ENCODE peak calls at places on chromosomes 3 and 15, in seven cellular contexts. One of them, this sample, is unnamed.

GRCh38 chr3:126197854-126198584 is 17.6 kb upstream of the ALDH1L1 start:
- DNase-seq in lower lobe of right lung: peak; percentile 57
- DNase-seq in AG04450: peak; percentile 38
- DNase-seq in CD8-positive, alpha-beta T cell: peak; percentile 30
- DNase-seq in transverse colon: peak; percentile 63
- DNase-seq in GM12878: no peak
- DNase-seq in psoas muscle: peak; percentile 72
- DNase-seq in this sample: peak; percentile 51

GRCh38 chr3:141382571-141382970 is 14.3 kb downstream of the ZBTB38 start:
- DNase-seq in lower lobe of right lung: no peak
- DNase-seq in AG04450: no peak
- DNase-seq in CD8-positive, alpha-beta T cell: no peak
- DNase-seq in transverse colon: no peak
- DNase-seq in GM12878: no peak
- DNase-seq in psoas muscle: no peak
- DNase-seq in this sample: no peak

GRCh38 chr3:184282941-184283340 is 7.1 kb downstream of the ECE2 start:
- DNase-seq in lower lobe of right lung: no peak
- DNase-seq in AG04450: no peak
- DNase-seq in CD8-positive, alpha-beta T cell: no peak
- DNase-seq in transverse colon: no peak
- DNase-seq in GM12878: no peak
- DNase-seq in psoas muscle: no peak
- DNase-seq in this sample: no peak

GRCh38 chr3:62567097-62568021 is 194.0 kb upstream of the FEZF2 start:
- DNase-seq in lower lobe of right lung: peak; percentile 47
- DNase-seq in AG04450: peak; percentile 52
- DNase-seq in CD8-positive, alpha-beta T cell: no peak
- DNase-seq in transverse colon: no peak
- DNase-seq in GM12878: no peak
- DNase-seq in psoas muscle: peak; percentile 26
- DNase-seq in this sample: no peak

GRCh38 chr3:139297588-139298311 is 46.1 kb upstream of the MRPS22 start:
- DNase-seq in lower lobe of right lung: no peak
- DNase-seq in AG04450: no peak
- DNase-seq in CD8-positive, alpha-beta T cell: no peak
- DNase-seq in transverse colon: no peak
- DNase-seq in GM12878: no peak
- DNase-seq in psoas muscle: no peak
- DNase-seq in this sample: no peak

GRCh38 chr3:85303156-85303555 is 344.4 kb downstream of the CADM2 start:
- DNase-seq in lower lobe of right lung: no peak
- DNase-seq in AG04450: no peak
- DNase-seq in CD8-positive, alpha-beta T cell: no peak
- DNase-seq in transverse colon: no peak
- DNase-seq in GM12878: no peak
- DNase-seq in psoas muscle: no peak
- DNase-seq in this sample: no peak

GRCh38 chr3:49882182-49882581 is 12.5 kb upstream of the CAMKV start:
- DNase-seq in lower lobe of right lung: no peak
- DNase-seq in AG04450: peak; percentile 21
- DNase-seq in CD8-positive, alpha-beta T cell: no peak
- DNase-seq in transverse colon: no peak
- DNase-seq in GM12878: no peak
- DNase-seq in psoas muscle: no peak
- DNase-seq in this sample: no peak

GRCh38 chr15:40083756-40084101 is 24.9 kb downstream of the BMF start:
- DNase-seq in lower lobe of right lung: no peak
- DNase-seq in AG04450: no peak
- DNase-seq in CD8-positive, alpha-beta T cell: no peak
- DNase-seq in transverse colon: no peak
- DNase-seq in GM12878: no peak
- DNase-seq in psoas muscle: no peak
- DNase-seq in this sample: no peak

GRCh38 chr15:92899910-92900711 is at the start of gene CHD2:
- DNase-seq in lower lobe of right lung: peak; percentile 72
- DNase-seq in AG04450: peak; percentile 41
- DNase-seq in CD8-positive, alpha-beta T cell: peak; percentile 66
- DNase-seq in transverse colon: peak; percentile 86
- DNase-seq in GM12878: peak; percentile 82
- DNase-seq in psoas muscle: peak; percentile 50
- DNase-seq in this sample: peak; percentile 60

GRCh38 chr3:29601861-29602585 is 321.2 kb downstream of the RBMS3 start:
- DNase-seq in lower lobe of right lung: no peak
- DNase-seq in AG04450: no peak
- DNase-seq in CD8-positive, alpha-beta T cell: no peak
- DNase-seq in transverse colon: no peak
- DNase-seq in GM12878: no peak
- DNase-seq in psoas muscle: no peak
- DNase-seq in this sample: no peak

GRCh38 chr15:74958320-74958907 is 1.8 kb upstream of the RPP25 start:
- DNase-seq in lower lobe of right lung: peak; percentile 81
- DNase-seq in AG04450: no peak
- DNase-seq in CD8-positive, alpha-beta T cell: no peak
- DNase-seq in transverse colon: peak; percentile 87
- DNase-seq in GM12878: no peak
- DNase-seq in psoas muscle: peak; percentile 56
- DNase-seq in this sample: no peak

GRCh38 chr15:74573987-74574386 is 33.0 kb downstream of the ARID3B start:
- DNase-seq in lower lobe of right lung: no peak
- DNase-seq in AG04450: no peak
- DNase-seq in CD8-positive, alpha-beta T cell: no peak
- DNase-seq in transverse colon: no peak
- DNase-seq in GM12878: no peak
- DNase-seq in psoas muscle: no peak
- DNase-seq in this sample: no peak

GRCh38 chr3:43399034-43399433 is 112.7 kb downstream of the SNRK start:
- DNase-seq in lower lobe of right lung: no peak
- DNase-seq in AG04450: no peak
- DNase-seq in CD8-positive, alpha-beta T cell: no peak
- DNase-seq in transverse colon: no peak
- DNase-seq in GM12878: no peak
- DNase-seq in psoas muscle: no peak
- DNase-seq in this sample: no peak

GRCh38 chr3:142878901-142879300 is 10.0 kb downstream of the PCOLCE2 start:
- DNase-seq in lower lobe of right lung: no peak
- DNase-seq in AG04450: no peak
- DNase-seq in CD8-positive, alpha-beta T cell: no peak
- DNase-seq in transverse colon: no peak
- DNase-seq in GM12878: no peak
- DNase-seq in psoas muscle: no peak
- DNase-seq in this sample: no peak

GRCh38 chr3:25508433-25508832 is 80.4 kb downstream of the RARB start:
- DNase-seq in lower lobe of right lung: no peak
- DNase-seq in AG04450: no peak
- DNase-seq in CD8-positive, alpha-beta T cell: no peak
- DNase-seq in transverse colon: no peak
- DNase-seq in GM12878: no peak
- DNase-seq in psoas muscle: no peak
- DNase-seq in this sample: no peak

GRCh38 chr3:100630664-100631063 is 21.3 kb downstream of the ADGRG7 start:
- DNase-seq in lower lobe of right lung: no peak
- DNase-seq in AG04450: no peak
- DNase-seq in CD8-positive, alpha-beta T cell: no peak
- DNase-seq in transverse colon: no peak
- DNase-seq in GM12878: no peak
- DNase-seq in psoas muscle: no peak
- DNase-seq in this sample: no peak

GRCh38 chr3:140527156-140527555 is 150.7 kb upstream of the TRIM42 start:
- DNase-seq in lower lobe of right lung: no peak
- DNase-seq in AG04450: no peak
- DNase-seq in CD8-positive, alpha-beta T cell: no peak
- DNase-seq in transverse colon: no peak
- DNase-seq in GM12878: no peak
- DNase-seq in psoas muscle: no peak
- DNase-seq in this sample: no peak

GRCh38 chr3:156448300-156448699 is 106.6 kb downstream of the SSR3 start:
- DNase-seq in lower lobe of right lung: no peak
- DNase-seq in AG04450: no peak
- DNase-seq in CD8-positive, alpha-beta T cell: peak; percentile 27
- DNase-seq in transverse colon: no peak
- DNase-seq in GM12878: no peak
- DNase-seq in psoas muscle: no peak
- DNase-seq in this sample: no peak

GRCh38 chr3:32175607-32176197 is 62.8 kb upstream of the CMTM8 start:
- DNase-seq in lower lobe of right lung: no peak
- DNase-seq in AG04450: peak; percentile 23
- DNase-seq in CD8-positive, alpha-beta T cell: peak; percentile 63
- DNase-seq in transverse colon: peak; percentile 29
- DNase-seq in GM12878: no peak
- DNase-seq in psoas muscle: no peak
- DNase-seq in this sample: no peak

GRCh38 chr3:32180151-32180850 is 58.2 kb upstream of the CMTM8 start:
- DNase-seq in lower lobe of right lung: no peak
- DNase-seq in AG04450: no peak
- DNase-seq in CD8-positive, alpha-beta T cell: no peak
- DNase-seq in transverse colon: no peak
- DNase-seq in GM12878: no peak
- DNase-seq in psoas muscle: no peak
- DNase-seq in this sample: no peak

GRCh38 chr3:32181370-32181769 is 57.1 kb upstream of the CMTM8 start:
- DNase-seq in lower lobe of right lung: no peak
- DNase-seq in AG04450: no peak
- DNase-seq in CD8-positive, alpha-beta T cell: no peak
- DNase-seq in transverse colon: no peak
- DNase-seq in GM12878: no peak
- DNase-seq in psoas muscle: no peak
- DNase-seq in this sample: no peak

GRCh38 chr3:32177702-32178198 is 60.7 kb upstream of the CMTM8 start:
- DNase-seq in lower lobe of right lung: no peak
- DNase-seq in AG04450: peak; percentile 0
- DNase-seq in CD8-positive, alpha-beta T cell: peak; percentile 32
- DNase-seq in transverse colon: peak; percentile 67
- DNase-seq in GM12878: no peak
- DNase-seq in psoas muscle: no peak
- DNase-seq in this sample: no peak

DNA sequence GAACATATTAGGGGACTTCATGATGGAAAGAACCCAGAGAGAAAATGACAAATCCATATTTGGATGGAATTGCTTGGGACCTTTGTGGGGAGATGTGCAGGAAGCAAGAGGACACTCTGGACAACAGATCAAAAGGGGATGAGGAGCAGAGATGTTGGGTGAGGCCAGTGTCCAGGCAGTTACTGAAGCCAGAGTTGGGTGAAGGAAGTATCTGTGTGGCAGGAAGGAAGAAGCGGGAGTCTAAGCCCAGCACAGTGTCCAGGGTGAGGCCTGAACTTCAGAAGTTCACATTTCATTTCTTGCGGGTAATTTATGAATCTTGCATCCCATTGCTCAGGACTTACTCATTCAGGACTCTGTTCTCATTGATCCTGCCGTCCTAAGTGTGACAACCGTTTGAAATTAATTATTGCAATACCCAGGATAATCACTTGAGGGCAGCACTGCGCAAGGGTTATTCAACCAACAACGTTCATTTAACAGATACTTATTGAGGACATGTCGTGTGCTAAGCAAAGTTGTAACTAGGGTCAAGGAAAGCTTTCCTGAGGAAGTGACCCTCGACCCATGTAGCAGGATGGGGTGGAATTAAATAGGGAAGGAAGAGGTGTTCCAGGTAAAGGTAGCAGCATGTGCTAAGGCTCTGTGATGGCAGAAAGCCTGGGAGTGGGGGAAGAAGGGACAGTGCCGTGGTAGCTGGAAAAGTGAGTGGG is 61.3 kb upstream of the CMTM8 start:
- DNase-seq in lower lobe of right lung: no peak
- DNase-seq in AG04450: no peak
- DNase-seq in CD8-positive, alpha-beta T cell: peak; percentile 67
- DNase-seq in transverse colon: peak; percentile 47
- DNase-seq in GM12878: peak; percentile 15
- DNase-seq in psoas muscle: no peak
- DNase-seq in this sample: no peak
- H3K4me3 ChIP-seq in lower lobe of right lung: no peak overlapping the region
- H3K4me3 ChIP-seq in AG04450: no peak overlapping the region
- H3K4me3 ChIP-seq in CD8-positive, alpha-beta T cell: no peak overlapping the region
- H3K4me3 ChIP-seq in transverse colon: no peak overlapping the region
- H3K4me3 ChIP-seq in GM12878: no peak overlapping the region
- H3K4me3 ChIP-seq in psoas muscle: no peak overlapping the region
- H3K4me3 ChIP-seq in this sample: no peak overlapping the region

GRCh38 chr3:113535898-113536297 is 3.5 kb downstream of the SIDT1 start:
- DNase-seq in lower lobe of right lung: no peak
- DNase-seq in AG04450: no peak
- DNase-seq in CD8-positive, alpha-beta T cell: no peak
- DNase-seq in transverse colon: no peak
- DNase-seq in GM12878: no peak
- DNase-seq in psoas muscle: no peak
- DNase-seq in this sample: no peak
- TF ChIP-seq CTCF in lower lobe of right lung: no peak
- TF ChIP-seq CTCF in AG04450: peak; percentile 36
- TF ChIP-seq CTCF in CD8-positive, alpha-beta T cell: peak; percentile 33
- TF ChIP-seq CTCF in transverse colon: peak; percentile 30
- TF ChIP-seq CTCF in GM12878: peak; percentile 38
- TF ChIP-seq CTCF in psoas muscle: peak; percentile 4
- TF ChIP-seq CTCF in this sample: peak; percentile 20

DNA sequence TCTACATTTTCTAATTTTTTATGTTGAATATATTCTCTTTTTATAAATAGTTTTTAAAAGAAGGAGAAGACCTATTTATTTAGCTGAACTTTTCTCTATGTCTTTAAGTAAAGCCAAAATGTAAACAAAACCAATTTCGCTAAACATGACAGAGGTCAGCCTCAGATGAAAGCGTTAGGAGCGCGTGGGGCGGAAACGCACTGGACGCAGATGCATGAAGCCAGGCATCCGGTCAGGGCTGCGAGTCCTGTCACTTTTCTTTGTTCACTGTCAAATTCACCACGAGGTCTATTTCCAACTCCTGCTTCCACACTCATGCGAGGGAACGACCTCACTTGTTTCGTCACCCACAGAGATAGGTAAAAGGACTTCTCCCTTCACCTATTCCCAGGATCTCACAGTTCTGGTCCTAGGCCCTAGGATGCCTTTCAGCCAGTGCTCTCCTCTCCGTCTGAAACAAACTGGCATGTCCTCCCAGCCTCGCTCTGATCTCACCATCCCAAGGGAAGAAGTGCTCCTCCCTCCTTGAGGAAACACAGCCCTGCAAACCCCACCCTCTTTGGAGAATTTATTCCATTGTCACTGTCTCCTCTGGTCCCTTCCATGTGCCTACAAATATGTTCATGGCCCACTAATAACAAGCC is 57.9 kb downstream of the ITGB5 start:
- DNase-seq in lower lobe of right lung: no peak
- DNase-seq in AG04450: no peak
- DNase-seq in CD8-positive, alpha-beta T cell: no peak
- DNase-seq in transverse colon: no peak
- DNase-seq in GM12878: no peak
- DNase-seq in psoas muscle: peak; percentile 37
- DNase-seq in this sample: no peak
- H3K27ac ChIP-seq in lower lobe of right lung: peak overlapping the region; percentile 73
- H3K27ac ChIP-seq in AG04450: no peak overlapping the region
- H3K27ac ChIP-seq in CD8-positive, alpha-beta T cell: no peak overlapping the region
- H3K27ac ChIP-seq in transverse colon: peak overlapping the region; percentile 36
- H3K27ac ChIP-seq in GM12878: no peak overlapping the region
- H3K27ac ChIP-seq in psoas muscle: peak overlapping the region; percentile 50
- H3K27ac ChIP-seq in this sample: peak overlapping the region; percentile 38

DNA sequence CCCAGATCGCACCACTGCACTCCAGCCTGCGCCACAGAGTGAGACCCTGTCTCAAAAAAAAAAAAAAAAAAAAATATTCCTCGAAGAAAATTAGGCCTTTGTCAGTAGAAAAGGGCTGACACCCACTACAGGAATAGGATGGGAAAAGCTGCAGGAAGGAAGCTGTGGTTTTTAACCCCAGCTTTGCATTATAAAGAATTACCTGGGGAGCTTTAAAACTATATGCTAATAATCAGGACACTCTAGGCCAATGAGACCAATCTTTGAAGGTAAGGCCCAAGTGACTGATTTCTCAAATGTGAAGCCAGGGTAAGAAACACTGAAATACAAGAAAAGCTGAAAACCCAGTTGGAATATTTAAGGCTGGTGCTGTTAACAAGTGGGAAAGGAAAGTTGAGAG is 74.3 kb downstream of the RBPMS2 start:
- DNase-seq in lower lobe of right lung: no peak
- DNase-seq in AG04450: no peak
- DNase-seq in CD8-positive, alpha-beta T cell: no peak
- DNase-seq in transverse colon: no peak
- DNase-seq in GM12878: no peak
- DNase-seq in psoas muscle: no peak
- DNase-seq in this sample: no peak
- H3K4me3 ChIP-seq in lower lobe of right lung: peak overlapping the region; percentile 82
- H3K4me3 ChIP-seq in AG04450: peak overlapping the region; percentile 84
- H3K4me3 ChIP-seq in CD8-positive, alpha-beta T cell: no peak overlapping the region
- H3K4me3 ChIP-seq in transverse colon: no peak overlapping the region
- H3K4me3 ChIP-seq in GM12878: peak overlapping the region; percentile 94
- H3K4me3 ChIP-seq in psoas muscle: peak overlapping the region; percentile 85
- H3K4me3 ChIP-seq in this sample: peak overlapping the region; percentile 90